ENCODE peak calls at places on chromosomes 16 and 17, in seven cellular contexts. U is psoas muscle, Y is upper lobe of right lung, M is tibial artery, H is breast epithelium, A is HCT116, C is brain microvascular endothelial cell. E is an unnamed sample.

GRCh38 chr16:22970191-22970845 is 156.4 kb downstream of the HS3ST2 start:
- DNase-seq in H (no peak), M (no peak), A (no peak), U (no peak), Y (no peak), C (no peak), E (no peak)

GRCh38 chr16:56625943-56626654 is 518 bp downstream of the MT1E start:
- DNase-seq in U (peak), Y (no peak), H (peak), A (no peak), M (peak), C (peak), E (no peak)

GRCh38 chr16:67087803-67088202 is 21.9 kb upstream of the PHAF1 start:
- DNase-seq in C (no peak), H (no peak), Y (no peak), U (no peak), M (no peak), A (no peak), E (no peak)

GRCh38 chr16:3825103-3825502 is 55.4 kb downstream of the CREBBP start:
- DNase-seq in Y (no peak), A (no peak), C (no peak), H (no peak), U (no peak), M (no peak), E (no peak)

GRCh38 chr17:28702752-28703150 is 8.9 kb downstream of the PROCA1 start:
- DNase-seq in U (no peak), H (no peak), M (no peak), C (no peak), Y (no peak), A (no peak), E (no peak)

GRCh38 chr17:64028874-64029464 is 8.5 kb upstream of the ICAM2 start:
- DNase-seq in C (peak), A (peak), Y (no peak), M (no peak), H (peak), U (peak), E (peak)

GRCh38 chr17:71486171-71486740 is 634.6 kb upstream of the SOX9 start:
- DNase-seq in C (no peak), A (no peak), H (no peak), M (no peak), U (no peak), Y (no peak), E (no peak)

GRCh38 chr17:21540502-21540901 is 151.8 kb upstream of the KCNJ18 start:
- DNase-seq in Y (no peak), A (no peak), H (no peak), U (no peak), C (no peak), M (no peak), E (no peak)

GRCh38 chr17:32912218-32912897 is 15.6 kb upstream of the TMEM98 start:
- DNase-seq in M (peak), C (peak), Y (peak), U (peak), H (peak), A (no peak), E (no peak)

GRCh38 chr17:81286491-81287145 is 8.5 kb downstream of the SLC38A10 start:
- DNase-seq in A (no peak), H (no peak), Y (no peak), U (no peak), M (no peak), C (no peak), E (no peak)

GRCh38 chr16:4123617-4124300 is 7.5 kb upstream of the ADCY9 start:
- DNase-seq in Y (no peak), H (no peak), M (no peak), A (no peak), U (no peak), C (peak), E (no peak)

GRCh38 chr17:53724726-53725125 is 98.0 kb upstream of the KIF2B start:
- DNase-seq in Y (no peak), C (no peak), U (no peak), A (no peak), H (no peak), M (no peak), E (no peak)

DNA sequence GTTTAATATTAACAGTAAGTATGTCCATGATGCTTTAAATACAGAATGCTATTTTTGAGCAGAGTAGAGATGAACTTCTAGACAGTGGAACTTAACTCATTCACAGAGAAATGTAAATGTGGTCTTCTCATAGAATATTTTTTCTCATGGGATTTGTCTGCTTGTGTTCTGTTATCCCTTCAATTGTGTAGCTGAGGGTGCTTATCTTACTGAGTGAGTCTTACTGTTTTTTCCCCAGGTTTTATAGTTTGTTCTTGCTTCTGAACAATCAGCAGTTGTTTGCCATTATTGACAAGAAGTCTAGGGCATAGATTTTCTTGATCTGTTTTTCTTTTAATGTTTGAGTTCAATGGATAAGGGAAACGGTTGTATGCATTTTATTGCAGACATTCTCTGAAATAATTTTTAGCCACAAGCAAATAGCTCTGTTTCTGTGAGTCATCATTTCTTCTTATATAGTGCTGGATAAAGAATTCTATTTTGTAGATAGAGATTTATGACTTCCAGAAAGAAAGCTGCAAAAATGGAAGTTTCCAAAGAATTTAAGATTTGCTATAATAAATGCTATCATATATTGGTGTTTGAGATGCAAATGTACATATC is 60.5 kb downstream of the NF1 start:
- DNase-seq in M (no peak), H (no peak), Y (no peak), A (no peak), C (no peak), U (no peak), E (no peak)
- H3K27ac ChIP-seq in M (no peak), H (no peak), Y (no peak), A (no peak), C (peak), U (no peak), E (no peak)

GRCh38 chr17:44322236-44322895 is 2.3 kb downstream of the SLC25A39 start:
- DNase-seq in U (no peak), Y (no peak), C (no peak), A (no peak), H (no peak), M (no peak), E (no peak)

GRCh38 chr17:44324092-44324570 is 492 bp downstream of the SLC25A39 start:
- DNase-seq in U (peak), C (no peak), H (no peak), Y (peak), M (no peak), A (no peak), E (no peak)

GRCh38 chr17:44324571-44325275 is at the start of gene SLC25A39:
- DNase-seq in U (peak), M (peak), Y (peak), C (peak), A (peak), H (peak), E (peak)

GRCh38 chr17:44321246-44322120 is 3.1 kb downstream of the SLC25A39 start:
- DNase-seq in M (no peak), H (no peak), A (no peak), Y (no peak), U (no peak), C (no peak), E (no peak)

GRCh38 chr17:44323359-44324091 is 1.1 kb downstream of the SLC25A39 start:
- DNase-seq in H (no peak), A (no peak), C (no peak), M (no peak), Y (no peak), U (no peak), E (no peak)
- H3K27ac ChIP-seq in H (no peak), A (peak), C (no peak), M (no peak), Y (peak), U (no peak), E (no peak)

GRCh38 chr17:46979023-46979870 is at the start of gene RPRML:
- DNase-seq in H (no peak), A (no peak), U (peak), C (no peak), Y (no peak), M (no peak), E (peak)
- H3K27ac ChIP-seq in H (no peak), A (no peak), U (no peak), C (no peak), Y (no peak), M (no peak), E (no peak)

GRCh38 chr16:89864421-89864820 is 9.0 kb upstream of the TCF25 start:
- DNase-seq in H (no peak), C (no peak), A (peak), Y (no peak), M (no peak), U (no peak), E (no peak)
- H3K27ac ChIP-seq in H (peak), C (peak), A (no peak), Y (peak), M (no peak), U (peak), E (peak)

E was measured in MM.1S.